ENCODE peak calls at places on chromosomes 13 and 19, in seven cellular contexts. H is HFFc6, R is stomach, K is fibroblast of pulmonary artery, D is lower leg skin, G is Peyer's patch, J is mammary epithelial cell. Z is an unnamed sample.

GRCh38 chr19:37855098-37855497 is 51.3 kb downstream of the WDR87 start:
- DNase-seq in H (no peak), R (no peak), K (peak; percentile 31), D (no peak), G (peak; percentile 49), J (peak; percentile 45), Z (no peak)

GRCh38 chr13:40536443-40537113 is 129.9 kb downstream of the FOXO1 start:
- DNase-seq in H (no peak), R (peak; percentile 39), K (no peak), D (no peak), G (no peak), J (peak; percentile 57), Z (no peak)

GRCh38 chr13:41177616-41178015 is 16.8 kb downstream of the KBTBD7 start:
- DNase-seq in H (no peak), R (no peak), K (peak; percentile 43), D (no peak), G (no peak), J (no peak), Z (no peak)

GRCh38 chr13:51523082-51523518 is 61.2 kb upstream of the WDFY2 start:
- DNase-seq in H (peak; percentile 72), R (no peak), K (peak; percentile 79), D (peak; percentile 87), G (no peak), J (peak; percentile 77), Z (no peak)

GRCh38 chr19:47280183-47280797 is 5.6 kb downstream of the INAFM1 start:
- DNase-seq in H (no peak), R (peak; percentile 45), K (peak; percentile 25), D (no peak), G (peak; percentile 77), J (no peak), Z (peak; percentile 46)

GRCh38 chr13:75410207-75410606 is 71.8 kb downstream of the TBC1D4 start:
- DNase-seq in H (no peak), R (no peak), K (no peak), D (no peak), G (no peak), J (no peak), Z (no peak)

GRCh38 chr19:4130635-4131438 is 6.9 kb upstream of the MAP2K2 start:
- DNase-seq in H (peak; percentile 58), R (no peak), K (peak; percentile 76), D (no peak), G (peak; percentile 79), J (peak; percentile 89), Z (no peak)

GRCh38 chr13:20877902-20878301 is 24.6 kb downstream of the XPO4 start:
- DNase-seq in H (no peak), R (no peak), K (no peak), D (no peak), G (no peak), J (no peak), Z (no peak)

GRCh38 chr13:31073859-31074718 is 87.6 kb downstream of the HSPH1 start:
- DNase-seq in H (peak; percentile 61), R (no peak), K (peak; percentile 51), D (peak; percentile 60), G (no peak), J (peak; percentile 41), Z (no peak)

GRCh38 chr13:99434258-99434788 is 66.9 kb upstream of the TM9SF2 start:
- DNase-seq in H (no peak), R (peak; percentile 54), K (no peak), D (no peak), G (peak; percentile 86), J (no peak), Z (no peak)

GRCh38 chr19:57302020-57302465 is 18.2 kb upstream of the ZNF543 start:
- DNase-seq in H (peak; percentile 94), R (no peak), K (peak; percentile 97), D (no peak), G (no peak), J (peak; percentile 99), Z (no peak)

GRCh38 chr19:10431254-10431942 is 11.1 kb downstream of the PDE4A start:
- DNase-seq in H (no peak), R (peak; percentile 44), K (no peak), D (no peak), G (peak; percentile 80), J (no peak), Z (no peak)
- TF ChIP-seq CTCF in H (peak; percentile 21), R (no peak), K (no peak), D (no peak), G (no peak), J (no peak), Z (no peak)

DNA sequence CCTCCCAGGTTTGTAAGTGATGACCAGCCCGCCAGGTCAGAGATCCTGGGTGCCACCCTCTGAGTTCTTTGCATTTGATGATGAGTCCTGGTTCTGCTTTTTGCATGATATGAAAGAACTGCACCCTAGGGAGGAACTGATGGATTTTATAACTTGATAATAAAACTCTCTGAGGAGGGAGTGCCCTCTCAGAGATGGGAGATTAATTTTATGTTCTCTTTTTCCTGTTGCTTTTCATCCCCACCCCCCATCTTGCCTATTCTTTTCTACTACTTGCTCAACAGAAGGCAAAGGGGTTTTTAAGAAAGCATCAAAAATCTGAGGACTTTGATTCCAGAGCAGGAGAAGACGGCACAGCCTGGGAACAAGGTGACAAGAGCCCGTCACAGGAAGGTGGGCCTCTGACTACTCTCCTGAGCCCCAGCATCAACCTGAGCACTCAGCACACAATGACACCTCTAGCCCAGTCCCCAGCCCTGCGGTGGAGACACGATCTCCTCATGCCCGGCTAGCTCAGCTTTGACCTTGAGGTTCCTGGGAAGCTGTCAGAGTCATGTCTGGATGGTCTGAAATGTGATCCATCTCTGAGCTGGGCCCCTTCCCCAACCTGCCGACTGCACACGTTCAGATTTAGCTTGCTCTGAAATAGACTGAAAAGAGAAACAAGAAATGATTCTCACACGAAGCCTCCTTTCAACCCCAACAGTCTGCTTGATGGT is 69.1 kb downstream of the SIAH3 start:
- DNase-seq in H (no peak), R (no peak), K (no peak), D (peak; percentile 48), G (no peak), J (no peak), Z (peak; percentile 38)
- TF ChIP-seq CTCF in H (no peak), R (no peak), K (no peak), D (no peak), G (no peak), J (no peak), Z (no peak)

GRCh38 chr19:13036366-13036976 is 41.2 kb downstream of the NFIX start:
- DNase-seq in H (peak; percentile 47), R (peak; percentile 66), K (peak; percentile 69), D (no peak), G (peak; percentile 90), J (peak; percentile 83), Z (no peak)
- TF ChIP-seq CTCF in H (peak; percentile 34), R (no peak), K (no peak), D (no peak), G (peak; percentile 53), J (no peak), Z (no peak)

DNA sequence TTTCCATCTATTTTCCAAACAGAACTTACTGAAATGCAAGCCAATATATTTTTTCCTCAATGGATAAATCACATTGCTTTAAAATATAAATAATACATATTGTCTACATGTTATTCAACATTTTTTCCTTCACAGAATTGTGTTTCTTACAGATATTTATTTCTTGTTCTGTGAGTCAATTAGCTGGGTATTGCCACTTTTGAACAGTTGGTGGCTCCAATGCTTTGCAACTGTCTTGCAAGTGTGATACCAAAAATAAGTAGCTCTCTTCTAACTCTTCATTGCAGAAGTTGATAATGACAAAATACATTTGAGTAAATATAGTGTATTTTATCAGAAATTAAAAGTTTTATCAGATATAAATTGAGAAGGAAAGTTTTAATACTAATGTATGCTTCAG is 17.1 kb upstream of the GPC5 start:
- DNase-seq in H (no peak), R (no peak), K (peak; percentile 41), D (no peak), G (no peak), J (no peak), Z (no peak)
- TF ChIP-seq CTCF in H (peak; percentile 38), R (no peak), K (peak; percentile 32), D (no peak), G (peak; percentile 14), J (peak; percentile 55), Z (peak; percentile 49)

DNA sequence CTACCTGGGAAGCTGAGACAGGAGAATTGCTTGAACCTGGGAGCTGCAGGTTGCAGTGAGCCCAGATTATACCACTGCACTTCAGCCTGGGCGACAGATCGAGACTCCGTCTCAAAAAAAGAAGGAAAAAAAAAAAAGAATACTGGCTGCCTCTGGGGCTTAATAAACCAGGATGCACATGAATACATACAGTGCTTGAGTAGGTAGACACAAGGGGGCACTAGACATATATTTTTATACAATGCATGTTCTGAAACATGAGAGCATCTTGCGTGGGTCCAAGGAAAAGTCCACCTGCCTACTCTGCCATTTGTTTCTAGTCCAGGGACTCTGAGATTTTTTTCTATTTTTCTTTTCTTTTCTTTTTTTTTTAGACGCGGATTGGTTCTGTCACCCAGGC is 31.2 kb downstream of the KEAP1 start:
- DNase-seq in H (peak; percentile 43), R (no peak), K (peak; percentile 64), D (no peak), G (no peak), J (peak; percentile 28), Z (no peak)
- TF ChIP-seq CTCF in H (peak; percentile 73), R (no peak), K (peak; percentile 51), D (no peak), G (peak; percentile 37), J (peak; percentile 50), Z (peak; percentile 21)

GRCh38 chr13:45121421-45121820 is 1.1 kb downstream of the GTF2F2 start:
- DNase-seq in H (peak; percentile 35), R (no peak), K (peak; percentile 46), D (no peak), G (no peak), J (peak; percentile 43), Z (no peak)

GRCh38 chr13:45122941-45123340 is 2.6 kb downstream of the GTF2F2 start:
- DNase-seq in H (no peak), R (no peak), K (no peak), D (no peak), G (no peak), J (no peak), Z (no peak)

GRCh38 chr13:45119469-45119989 is 781 bp upstream of the GTF2F2 start:
- DNase-seq in H (no peak), R (no peak), K (peak; percentile 60), D (no peak), G (peak; percentile 68), J (peak; percentile 39), Z (no peak)

GRCh38 chr13:45120967-45121366 is 657 bp downstream of the GTF2F2 start:
- DNase-seq in H (no peak), R (no peak), K (no peak), D (no peak), G (no peak), J (no peak), Z (no peak)

GRCh38 chr13:45119990-45120864 is at the start of gene GTF2F2:
- DNase-seq in H (peak; percentile 85), R (peak; percentile 91), K (peak; percentile 92), D (peak; percentile 98), G (peak; percentile 94), J (peak; percentile 85), Z (peak; percentile 91)
- TF ChIP-seq CTCF in H (peak; percentile 19), R (no peak), K (no peak), D (no peak), G (no peak), J (no peak), Z (no peak)